ENCODE peak calls at places on chromosomes 12 and 14, in eight cellular contexts. S is endothelial cell of umbilical vein, M is HCT116, E is suprapubic skin, A is K562, Q is GM12878, W is H1, G is GM12892. L is an unnamed sample.

GRCh38 chr14:74525361-74525851 is 31.8 kb downstream of the ISCA2 start:
- DNase-seq in S (no peak), M (no peak), E (no peak), A (no peak), Q (peak; percentile 9), W (no peak), G (no peak), L (no peak)

GRCh38 chr12:62272936-62273552 is 12.8 kb downstream of the USP15 start:
- DNase-seq in S (no peak), M (no peak), E (no peak), A (no peak), Q (no peak), W (no peak), G (no peak), L (no peak)

GRCh38 chr12:127809236-127809635 is 457.7 kb upstream of the TMEM132C start:
- DNase-seq in S (no peak), M (no peak), E (no peak), A (no peak), Q (no peak), W (no peak), G (no peak), L (no peak)

GRCh38 chr14:24052656-24053547 is 1.1 kb downstream of the CARMIL3 start:
- DNase-seq in S (no peak), M (no peak), E (peak; percentile 51), A (no peak), Q (no peak), W (no peak), G (peak; percentile 8), L (no peak)

GRCh38 chr12:123223241-123223668 is 9.7 kb downstream of the MPHOSPH9 start:
- DNase-seq in S (no peak), M (no peak), E (no peak), A (no peak), Q (no peak), W (no peak), G (no peak), L (no peak)

GRCh38 chr12:16238661-16239060 is 38.8 kb downstream of the SLC15A5 start:
- DNase-seq in S (no peak), M (no peak), E (no peak), A (no peak), Q (no peak), W (no peak), G (no peak), L (no peak)

GRCh38 chr12:26317942-26318565 is 122.7 kb downstream of the SSPN start:
- DNase-seq in S (peak; percentile 74), M (peak; percentile 26), E (no peak), A (no peak), Q (no peak), W (no peak), G (no peak), L (no peak)

GRCh38 chr12:117202556-117202955 is 12.3 kb upstream of the FBXO21 start:
- DNase-seq in S (no peak), M (no peak), E (no peak), A (no peak), Q (no peak), W (no peak), G (no peak), L (no peak)

GRCh38 chr12:80860206-80860605 is 77.5 kb downstream of the LIN7A start:
- DNase-seq in S (no peak), M (no peak), E (no peak), A (no peak), Q (no peak), W (no peak), G (no peak), L (no peak)

GRCh38 chr12:29574500-29574899 is 77.0 kb upstream of the OVCH1 start:
- DNase-seq in S (no peak), M (no peak), E (no peak), A (no peak), Q (no peak), W (no peak), G (no peak), L (no peak)

GRCh38 chr14:103576371-103577024 is 13.7 kb downstream of the COA8 start:
- DNase-seq in S (peak; percentile 95), M (peak; percentile 53), E (peak; percentile 94), A (no peak), Q (no peak), W (no peak), G (no peak), L (no peak)

GRCh38 chr12:100484891-100485511 is 11.3 kb downstream of the NR1H4 start:
- DNase-seq in S (no peak), M (no peak), E (no peak), A (no peak), Q (no peak), W (no peak), G (no peak), L (no peak)

GRCh38 chr12:65263777-65264176 is 14.7 kb upstream of the MSRB3 start:
- DNase-seq in S (no peak), M (no peak), E (no peak), A (no peak), Q (no peak), W (no peak), G (no peak), L (no peak)

GRCh38 chr12:110468212-110469048 is at the start of the genes FAM216A and GPN3:
- DNase-seq in S (peak; percentile 98), M (peak; percentile 98), E (peak; percentile 97), A (peak; percentile 89), Q (peak; percentile 96), W (peak; percentile 94), G (peak; percentile 79), L (peak; percentile 77)

GRCh38 chr14:69291396-69291795 is 31.4 kb downstream of the GALNT16 start:
- DNase-seq in S (no peak), M (no peak), E (no peak), A (no peak), Q (no peak), W (no peak), G (no peak), L (no peak)

GRCh38 chr12:50066402-50066801 is 9.0 kb downstream of the ASIC1 start:
- DNase-seq in S (no peak), M (no peak), E (no peak), A (no peak), Q (no peak), W (no peak), G (no peak), L (no peak)

GRCh38 chr14:99251721-99252120 is 20.3 kb downstream of the BCL11B start:
- DNase-seq in S (no peak), M (no peak), E (no peak), A (no peak), Q (no peak), W (no peak), G (no peak), L (no peak)

GRCh38 chr12:132522586-132523380 is 32.8 kb downstream of the FBRSL1 start:
- DNase-seq in S (no peak), M (no peak), E (no peak), A (no peak), Q (no peak), W (no peak), G (no peak), L (no peak)

GRCh38 chr12:15662303-15662980 is 126.7 kb downstream of the EPS8 start:
- DNase-seq in S (peak; percentile 61), M (peak; percentile 86), E (no peak), A (no peak), Q (no peak), W (no peak), G (no peak), L (no peak)

GRCh38 chr14:89635615-89636014 is 218.6 kb upstream of the FOXN3 start:
- DNase-seq in S (no peak), M (no peak), E (no peak), A (no peak), Q (no peak), W (no peak), G (no peak), L (no peak)

GRCh38 chr12:132986885-132987225 is 688 bp downstream of the ZNF26 start:
- DNase-seq in S (no peak), M (no peak), E (no peak), A (no peak), Q (no peak), W (no peak), G (no peak), L (no peak)

GRCh38 chr12:89333564-89334252 is 18.6 kb downstream of the DUSP6 start:
- DNase-seq in S (no peak), M (no peak), E (no peak), A (no peak), Q (no peak), W (no peak), G (no peak), L (no peak)

GRCh38 chr12:42446761-42447160 is 120.8 kb downstream of the PPHLN1 start:
- DNase-seq in S (peak; percentile 77), M (no peak), E (no peak), A (no peak), Q (no peak), W (no peak), G (no peak), L (no peak)

GRCh38 chr14:86363047-86363446 is 833.1 kb downstream of the FLRT2 start:
- DNase-seq in S (no peak), M (no peak), E (no peak), A (no peak), Q (no peak), W (no peak), G (no peak), L (no peak)

GRCh38 chr14:86357866-86358265 is 827.9 kb downstream of the FLRT2 start:
- DNase-seq in S (no peak), M (no peak), E (no peak), A (no peak), Q (no peak), W (no peak), G (no peak), L (no peak)

DNA sequence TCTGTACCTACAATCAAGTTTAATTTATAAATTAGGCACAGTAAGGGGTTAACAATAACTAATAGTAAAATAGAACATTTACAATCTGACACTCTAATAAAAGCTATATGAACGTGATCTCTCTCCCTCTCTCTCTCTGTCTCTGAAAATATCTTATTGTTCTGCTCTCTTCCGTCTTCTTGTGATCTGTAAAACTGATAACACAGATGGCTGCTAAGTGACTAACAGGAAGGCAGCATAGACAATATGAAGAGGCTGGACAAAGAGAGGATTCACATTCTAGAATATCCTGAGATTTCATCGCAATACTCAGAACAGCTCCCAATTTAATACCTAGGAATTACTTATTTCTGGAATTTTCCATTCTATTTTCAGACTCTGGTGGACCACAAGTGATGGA is 827.2 kb downstream of the FLRT2 start:
- DNase-seq in S (no peak), M (no peak), E (no peak), A (no peak), Q (no peak), W (no peak), G (no peak), L (no peak)
- TF ChIP-seq POLR2AphosphoS5 in S (no peak), M (no peak), E (no peak), A (no peak), Q (no peak), W (no peak), G (no peak), L (no peak)

GRCh38 chr14:22982477-22983245 is at the start of gene AJUBA:
- DNase-seq in S (peak; percentile 88), M (peak; percentile 78), E (peak; percentile 90), A (peak; percentile 95), Q (no peak), W (no peak), G (peak; percentile 84), L (peak; percentile 84)
- TF ChIP-seq POLR2A in S (peak; percentile 11), M (no peak), E (no peak), A (peak; percentile 72), Q (no peak), W (no peak), G (no peak), L (no peak)

GRCh38 chr14:77469539-77469938 is 11.6 kb downstream of the AHSA1 start:
- DNase-seq in S (no peak), M (no peak), E (no peak), A (no peak), Q (no peak), W (no peak), G (no peak), L (no peak)
- TF ChIP-seq POLR2AphosphoS5 in S (no peak), M (no peak), E (no peak), A (peak; percentile 27), Q (no peak), W (no peak), G (peak; percentile 9), L (no peak)

GRCh38 chr12:121797937-121798801 is 4.7 kb upstream of the RHOF start:
- DNase-seq in S (peak; percentile 55), M (no peak), E (peak; percentile 84), A (peak; percentile 43), Q (no peak), W (no peak), G (no peak), L (no peak)
- TF ChIP-seq POLR2A in S (peak; percentile 40), M (no peak), E (no peak), A (peak; percentile 33), Q (peak; percentile 37), W (peak; percentile 45), G (no peak), L (no peak)